ENCODE peak calls at places on chromosomes 7 and 10, in seven cellular contexts. J is heart right ventricle, Z is tibial nerve, F is ovary, M is cardiac muscle cell, P is right lobe of liver, N is SK-N-SH. K is an unnamed sample.

GRCh38 chr7:84258628-84259027 is 64.0 kb upstream of the SEMA3A start:
- DNase-seq in J (no peak), Z (no peak), F (no peak), M (peak; percentile 59), P (no peak), N (no peak), K (no peak)

GRCh38 chr7:73801577-73801976 is 29.2 kb upstream of the CLDN4 start:
- DNase-seq in J (no peak), Z (no peak), F (no peak), M (no peak), P (no peak), N (no peak), K (no peak)

GRCh38 chr7:75854233-75854632 is 24.6 kb upstream of the RHBDD2 start:
- DNase-seq in J (no peak), Z (no peak), F (no peak), M (peak; percentile 92), P (no peak), N (no peak), K (no peak)

GRCh38 chr10:48439031-48439430 is 132.6 kb downstream of the MAPK8 start:
- DNase-seq in J (no peak), Z (no peak), F (no peak), M (peak; percentile 59), P (no peak), N (no peak), K (peak; percentile 50)

GRCh38 chr10:89888647-89889046 is 187.3 kb downstream of the KIF20B start:
- DNase-seq in J (no peak), Z (no peak), F (no peak), M (no peak), P (no peak), N (no peak), K (no peak)

GRCh38 chr7:85153715-85154114 is 33.1 kb downstream of the SEMA3D start:
- DNase-seq in J (no peak), Z (no peak), F (no peak), M (no peak), P (no peak), N (no peak), K (no peak)

GRCh38 chr7:132865366-132865765 is 216.5 kb downstream of the CHCHD3 start:
- DNase-seq in J (no peak), Z (no peak), F (no peak), M (no peak), P (no peak), N (no peak), K (no peak)

GRCh38 chr10:48945441-48946143 is 6.0 kb upstream of the LRRC18 start:
- DNase-seq in J (no peak), Z (no peak), F (no peak), M (no peak), P (no peak), N (no peak), K (no peak)

GRCh38 chr10:19828278-19829049 is 12.2 kb downstream of the PLXDC2 start:
- DNase-seq in J (no peak), Z (no peak), F (no peak), M (peak; percentile 71), P (no peak), N (no peak), K (no peak)

GRCh38 chr10:47438857-47439474 is 44.9 kb downstream of the ANXA8 start:
- DNase-seq in J (no peak), Z (no peak), F (no peak), M (peak; percentile 83), P (no peak), N (peak; percentile 37), K (peak; percentile 10)

GRCh38 chr7:142568430-142569097 is 180.7 kb upstream of the PRSS1 start:
- DNase-seq in J (no peak), Z (no peak), F (no peak), M (peak; percentile 80), P (no peak), N (no peak), K (no peak)

GRCh38 chr7:134768243-134768642 is 11.2 kb upstream of the CALD1 start:
- DNase-seq in J (no peak), Z (no peak), F (no peak), M (no peak), P (no peak), N (no peak), K (no peak)

GRCh38 chr7:108034586-108034985 is 31.6 kb upstream of the LAMB1 start:
- DNase-seq in J (no peak), Z (no peak), F (no peak), M (no peak), P (no peak), N (no peak), K (no peak)

GRCh38 chr10:29081971-29082699 is 206.7 kb upstream of the LYZL1 start:
- DNase-seq in J (no peak), Z (no peak), F (no peak), M (no peak), P (no peak), N (peak; percentile 32), K (no peak)

GRCh38 chr10:11874568-11875182 is 51.5 kb downstream of the PROSER2 start:
- DNase-seq in J (no peak), Z (no peak), F (peak; percentile 70), M (peak; percentile 96), P (peak; percentile 68), N (peak; percentile 77), K (peak; percentile 8)

GRCh38 chr7:55592492-55592891 is 20.2 kb upstream of the VOPP1 start:
- DNase-seq in J (no peak), Z (no peak), F (no peak), M (no peak), P (no peak), N (no peak), K (no peak)

GRCh38 chr10:111017093-111017492 is 59.7 kb upstream of the ADRA2A start:
- DNase-seq in J (no peak), Z (no peak), F (no peak), M (no peak), P (no peak), N (no peak), K (no peak)

GRCh38 chr10:132649651-132650360 is 112.2 kb downstream of the INPP5A start:
- DNase-seq in J (no peak), Z (no peak), F (peak; percentile 14), M (no peak), P (peak; percentile 46), N (no peak), K (no peak)

GRCh38 chr10:49600781-49601400 is 9.2 kb upstream of the SLC18A3 start:
- DNase-seq in J (no peak), Z (no peak), F (no peak), M (no peak), P (no peak), N (no peak), K (no peak)

GRCh38 chr10:4780782-4781181 is 45.2 kb upstream of the AKR1E2 start:
- DNase-seq in J (no peak), Z (no peak), F (no peak), M (peak; percentile 86), P (no peak), N (peak; percentile 21), K (no peak)

GRCh38 chr7:156640949-156641485 is 443 bp downstream of the RNF32 start:
- DNase-seq in J (no peak), Z (no peak), F (no peak), M (peak; percentile 35), P (no peak), N (no peak), K (no peak)

GRCh38 chr7:66110861-66111260 is 3.8 kb upstream of the CRCP start:
- DNase-seq in J (no peak), Z (no peak), F (no peak), M (peak; percentile 84), P (no peak), N (no peak), K (peak; percentile 97)

GRCh38 chr7:21365866-21366624 is 61.8 kb upstream of the SP4 start:
- DNase-seq in J (no peak), Z (no peak), F (no peak), M (peak; percentile 2), P (no peak), N (no peak), K (no peak)

GRCh38 chr7:82313269-82313668 is 130.3 kb downstream of the CACNA2D1 start:
- DNase-seq in J (no peak), Z (no peak), F (no peak), M (no peak), P (no peak), N (no peak), K (no peak)

GRCh38 chr10:79074732-79075131 is 6.0 kb downstream of the ZMIZ1 start:
- DNase-seq in J (no peak), Z (no peak), F (no peak), M (no peak), P (no peak), N (peak; percentile 68), K (no peak)

GRCh38 chr7:96067321-96067720 is 254.6 kb downstream of the SLC25A13 start:
- DNase-seq in J (no peak), Z (no peak), F (no peak), M (no peak), P (no peak), N (no peak), K (no peak)

DNA sequence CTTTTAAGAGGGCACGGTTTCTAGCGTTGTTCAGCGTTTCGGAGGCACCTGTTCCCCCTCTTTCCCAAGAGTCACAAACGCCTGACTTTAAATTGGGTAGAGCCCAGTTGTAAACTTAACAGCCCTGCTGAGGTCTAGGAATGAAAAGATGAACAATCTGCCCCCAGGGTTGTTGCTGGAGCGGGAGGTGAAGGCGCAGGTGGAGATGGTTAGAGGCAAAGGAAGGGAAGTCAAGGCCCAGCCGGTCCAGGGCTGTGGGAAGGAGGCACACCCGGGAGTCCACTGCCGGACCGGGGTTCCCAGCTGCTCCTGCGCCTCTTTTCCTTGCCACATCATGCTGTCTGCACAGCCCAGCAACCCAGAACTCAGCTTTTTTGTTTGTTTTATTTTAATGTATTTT is 770 bp downstream of the PRXL2A start:
- DNase-seq in J (no peak), Z (no peak), F (no peak), M (no peak), P (no peak), N (peak; percentile 44), K (no peak)
- H3K4me1 ChIP-seq in J (peaks cover 64% of the 10 kb centered on the region), Z (peaks cover 31% of the 10 kb centered on the region), F (peaks cover 22% of the 10 kb centered on the region), M (peaks cover 41% of the 10 kb centered on the region), P (peaks cover 58% of the 10 kb centered on the region), N (peaks cover 18% of the 10 kb centered on the region), K (peaks cover 54% of the 10 kb centered on the region)

GRCh38 chr10:35569836-35570235 is 35.3 kb upstream of the GJD4 start:
- DNase-seq in J (no peak), Z (no peak), F (no peak), M (no peak), P (no peak), N (no peak), K (no peak)
- H3K36me3 ChIP-seq in J (no peaks in the 10 kb centered on the region), Z (no peaks in the 10 kb centered on the region), F (no peaks in the 10 kb centered on the region), M (peaks cover 8% of the 10 kb centered on the region), P (no peaks in the 10 kb centered on the region), N (peaks cover 49% of the 10 kb centered on the region), K (peaks cover 25% of the 10 kb centered on the region)

GRCh38 chr10:95531041-95531809 is 29.9 kb downstream of the SORBS1 start:
- DNase-seq in J (no peak), Z (no peak), F (no peak), M (no peak), P (no peak), N (peak; percentile 30), K (no peak)
- H3K4me3 ChIP-seq in J (no peak overlapping the region), Z (no peak overlapping the region), F (no peak overlapping the region), M (no peak overlapping the region), P (no peak overlapping the region), N (no peak overlapping the region), K (no peak overlapping the region)

DNA sequence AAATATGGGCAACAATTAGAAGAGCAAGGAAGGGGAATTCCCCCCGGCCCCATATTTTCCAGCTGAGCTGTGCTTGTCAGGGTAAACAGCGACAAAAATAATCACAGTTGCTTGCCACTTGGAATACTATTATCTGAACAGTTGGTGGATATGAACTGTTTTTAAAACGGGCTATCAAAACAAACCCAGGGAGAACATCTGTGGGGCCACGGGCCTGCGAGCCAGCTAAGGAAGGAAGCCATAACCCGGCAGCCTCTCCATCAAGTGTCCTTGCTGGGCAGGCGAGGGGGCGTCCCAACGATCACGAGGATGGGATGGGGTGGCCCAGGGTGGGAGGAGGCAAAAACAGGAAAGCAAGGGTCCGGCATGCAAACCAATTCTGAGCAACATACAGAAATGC is 228.4 kb downstream of the ARHGAP12 start:
- DNase-seq in J (peak; percentile 42), Z (no peak), F (no peak), M (peak; percentile 33), P (no peak), N (no peak), K (peak; percentile 59)
- H3K4me1 ChIP-seq in J (peaks cover 85% of the 10 kb centered on the region), Z (peaks cover 52% of the 10 kb centered on the region), F (peaks cover 18% of the 10 kb centered on the region), M (no peaks in the 10 kb centered on the region), P (no peaks in the 10 kb centered on the region), N (peaks cover 13% of the 10 kb centered on the region), K (peaks cover 50% of the 10 kb centered on the region)